ENCODE peak calls at places on chromosome 10, in six cellular contexts. One of them, this sample, is unnamed.

GRCh38 chr10:51895209-51895608 is 195.8 kb upstream of the CSTF2T start:
- DNase-seq in fibroblast of lung: peak
- DNase-seq in heart left ventricle: peak
- DNase-seq in choroid plexus epithelial cell: peak
- DNase-seq in transverse colon: no peak
- DNase-seq in PC-9: no peak
- DNase-seq in this sample: no peak

GRCh38 chr10:29841724-29842649 is 207.2 kb upstream of the SVIL start:
- DNase-seq in fibroblast of lung: peak
- DNase-seq in heart left ventricle: peak
- DNase-seq in choroid plexus epithelial cell: peak
- DNase-seq in transverse colon: peak
- DNase-seq in PC-9: peak
- DNase-seq in this sample: peak

GRCh38 chr10:68471586-68472408 is at the start of gene DNA2:
- DNase-seq in fibroblast of lung: peak
- DNase-seq in heart left ventricle: peak
- DNase-seq in choroid plexus epithelial cell: peak
- DNase-seq in transverse colon: peak
- DNase-seq in PC-9: peak
- DNase-seq in this sample: peak

GRCh38 chr10:18221123-18221522 is 80.9 kb downstream of the CACNB2 start:
- DNase-seq in fibroblast of lung: no peak
- DNase-seq in heart left ventricle: no peak
- DNase-seq in choroid plexus epithelial cell: no peak
- DNase-seq in transverse colon: no peak
- DNase-seq in PC-9: no peak
- DNase-seq in this sample: no peak

GRCh38 chr10:67990093-67990492 is 85.0 kb downstream of the HERC4 start:
- DNase-seq in fibroblast of lung: no peak
- DNase-seq in heart left ventricle: no peak
- DNase-seq in choroid plexus epithelial cell: no peak
- DNase-seq in transverse colon: no peak
- DNase-seq in PC-9: no peak
- DNase-seq in this sample: no peak

GRCh38 chr10:52755297-52756062 is 17.1 kb downstream of the MBL2 start:
- DNase-seq in fibroblast of lung: peak
- DNase-seq in heart left ventricle: no peak
- DNase-seq in choroid plexus epithelial cell: peak
- DNase-seq in transverse colon: peak
- DNase-seq in PC-9: no peak
- DNase-seq in this sample: no peak

GRCh38 chr10:125411724-125412123 is 251.4 kb upstream of the CTBP2 start:
- DNase-seq in fibroblast of lung: peak
- DNase-seq in heart left ventricle: no peak
- DNase-seq in choroid plexus epithelial cell: peak
- DNase-seq in transverse colon: no peak
- DNase-seq in PC-9: peak
- DNase-seq in this sample: no peak

GRCh38 chr10:78700413-78700812 is 368.4 kb upstream of the ZMIZ1 start:
- DNase-seq in fibroblast of lung: no peak
- DNase-seq in heart left ventricle: peak
- DNase-seq in choroid plexus epithelial cell: peak
- DNase-seq in transverse colon: peak
- DNase-seq in PC-9: no peak
- DNase-seq in this sample: peak

GRCh38 chr10:132588301-132589013 is 50.9 kb downstream of the INPP5A start:
- DNase-seq in fibroblast of lung: no peak
- DNase-seq in heart left ventricle: peak
- DNase-seq in choroid plexus epithelial cell: peak
- DNase-seq in transverse colon: no peak
- DNase-seq in PC-9: no peak
- DNase-seq in this sample: no peak
- H3K4me3 ChIP-seq in fibroblast of lung: no peak
- H3K4me3 ChIP-seq in heart left ventricle: peak
- H3K4me3 ChIP-seq in choroid plexus epithelial cell: no peak
- H3K4me3 ChIP-seq in transverse colon: no peak
- H3K4me3 ChIP-seq in PC-9: no peak
- H3K4me3 ChIP-seq in this sample: no peak

GRCh38 chr10:63414481-63415260 is 51.1 kb downstream of the JMJD1C start:
- DNase-seq in fibroblast of lung: peak
- DNase-seq in heart left ventricle: no peak
- DNase-seq in choroid plexus epithelial cell: peak
- DNase-seq in transverse colon: no peak
- DNase-seq in PC-9: no peak
- DNase-seq in this sample: no peak
- TF ChIP-seq CTCF in fibroblast of lung: no peak
- TF ChIP-seq CTCF in heart left ventricle: no peak
- TF ChIP-seq CTCF in choroid plexus epithelial cell: no peak
- TF ChIP-seq CTCF in transverse colon: no peak
- TF ChIP-seq CTCF in PC-9: no peak
- TF ChIP-seq CTCF in this sample: no peak

GRCh38 chr10:5549462-5550249 is 24.9 kb downstream of the CALML3 start:
- DNase-seq in fibroblast of lung: no peak
- DNase-seq in heart left ventricle: no peak
- DNase-seq in choroid plexus epithelial cell: no peak
- DNase-seq in transverse colon: no peak
- DNase-seq in PC-9: no peak
- DNase-seq in this sample: no peak

GRCh38 chr10:5545778-5546710 is 21.3 kb downstream of the CALML3 start:
- DNase-seq in fibroblast of lung: peak
- DNase-seq in heart left ventricle: peak
- DNase-seq in choroid plexus epithelial cell: peak
- DNase-seq in transverse colon: peak
- DNase-seq in PC-9: peak
- DNase-seq in this sample: no peak

GRCh38 chr10:5547684-5547933 is 22.8 kb downstream of the CALML3 start:
- DNase-seq in fibroblast of lung: peak
- DNase-seq in heart left ventricle: no peak
- DNase-seq in choroid plexus epithelial cell: peak
- DNase-seq in transverse colon: no peak
- DNase-seq in PC-9: no peak
- DNase-seq in this sample: no peak

GRCh38 chr10:5546891-5547683 is 22.3 kb downstream of the CALML3 start:
- DNase-seq in fibroblast of lung: no peak
- DNase-seq in heart left ventricle: no peak
- DNase-seq in choroid plexus epithelial cell: peak
- DNase-seq in transverse colon: peak
- DNase-seq in PC-9: peak
- DNase-seq in this sample: peak

GRCh38 chr10:5547934-5548660 is 23.3 kb downstream of the CALML3 start:
- DNase-seq in fibroblast of lung: no peak
- DNase-seq in heart left ventricle: no peak
- DNase-seq in choroid plexus epithelial cell: peak
- DNase-seq in transverse colon: peak
- DNase-seq in PC-9: peak
- DNase-seq in this sample: peak
- H3K4me3 ChIP-seq in fibroblast of lung: no peak
- H3K4me3 ChIP-seq in heart left ventricle: peak
- H3K4me3 ChIP-seq in choroid plexus epithelial cell: no peak
- H3K4me3 ChIP-seq in transverse colon: no peak
- H3K4me3 ChIP-seq in PC-9: peak
- H3K4me3 ChIP-seq in this sample: peak

GRCh38 chr10:71396084-71396713 is 521 bp upstream of the CDH23 start:
- DNase-seq in fibroblast of lung: peak
- DNase-seq in heart left ventricle: peak
- DNase-seq in choroid plexus epithelial cell: peak
- DNase-seq in transverse colon: peak
- DNase-seq in PC-9: peak
- DNase-seq in this sample: no peak
- TF ChIP-seq CTCF in fibroblast of lung: no peak
- TF ChIP-seq CTCF in heart left ventricle: peak
- TF ChIP-seq CTCF in choroid plexus epithelial cell: peak
- TF ChIP-seq CTCF in transverse colon: peak
- TF ChIP-seq CTCF in PC-9: peak
- TF ChIP-seq CTCF in this sample: no peak

GRCh38 chr10:93124580-93125318 is 51.1 kb downstream of the CYP26A1 start:
- DNase-seq in fibroblast of lung: no peak
- DNase-seq in heart left ventricle: no peak
- DNase-seq in choroid plexus epithelial cell: no peak
- DNase-seq in transverse colon: peak
- DNase-seq in PC-9: no peak
- DNase-seq in this sample: no peak
- H3K4me3 ChIP-seq in fibroblast of lung: no peak
- H3K4me3 ChIP-seq in heart left ventricle: no peak
- H3K4me3 ChIP-seq in choroid plexus epithelial cell: no peak
- H3K4me3 ChIP-seq in transverse colon: no peak
- H3K4me3 ChIP-seq in PC-9: no peak
- H3K4me3 ChIP-seq in this sample: no peak